ENCODE peak calls at places on chromosomes 6 and 20, in five cellular contexts. One of them, this sample, is unnamed.

GRCh38 chr6:168968228-168968627 is 285.4 kb downstream of the THBS2 start:
- DNase-seq in NB4: peak
- DNase-seq in omental fat pad: no peak
- DNase-seq in epithelial cell of esophagus: peak
- DNase-seq in OCI-LY7: peak
- DNase-seq in this sample: peak

GRCh38 chr20:37727247-37727956 is 33.6 kb downstream of the CTNNBL1 start:
- DNase-seq in NB4: peak
- DNase-seq in epithelial cell of esophagus: peak
- DNase-seq in OCI-LY7: no peak
- DNase-seq in omental fat pad: no peak
- DNase-seq in this sample: no peak

GRCh38 chr6:64034331-64034730 is 398.7 kb downstream of the PHF3 start:
- DNase-seq in epithelial cell of esophagus: no peak
- DNase-seq in NB4: no peak
- DNase-seq in omental fat pad: no peak
- DNase-seq in OCI-LY7: no peak
- DNase-seq in this sample: no peak

GRCh38 chr6:3471286-3471685 is 14.4 kb upstream of the SLC22A23 start:
- DNase-seq in epithelial cell of esophagus: no peak
- DNase-seq in omental fat pad: no peak
- DNase-seq in NB4: no peak
- DNase-seq in OCI-LY7: no peak
- DNase-seq in this sample: no peak

GRCh38 chr6:157912326-157912725 is 69.3 kb upstream of the SYNJ2 start:
- DNase-seq in OCI-LY7: no peak
- DNase-seq in epithelial cell of esophagus: peak
- DNase-seq in omental fat pad: no peak
- DNase-seq in NB4: no peak
- DNase-seq in this sample: no peak

GRCh38 chr6:155310596-155310995 is 3.7 kb downstream of the TFB1M start:
- DNase-seq in NB4: no peak
- DNase-seq in OCI-LY7: no peak
- DNase-seq in epithelial cell of esophagus: peak
- DNase-seq in omental fat pad: no peak
- DNase-seq in this sample: no peak

GRCh38 chr20:61544910-61545889 is 293.1 kb downstream of the CDH4 start:
- DNase-seq in epithelial cell of esophagus: no peak
- DNase-seq in omental fat pad: no peak
- DNase-seq in NB4: no peak
- DNase-seq in OCI-LY7: no peak
- DNase-seq in this sample: no peak

GRCh38 chr6:11362481-11363018 is 130.1 kb upstream of the NEDD9 start:
- DNase-seq in NB4: no peak
- DNase-seq in OCI-LY7: no peak
- DNase-seq in epithelial cell of esophagus: peak
- DNase-seq in omental fat pad: no peak
- DNase-seq in this sample: peak

GRCh38 chr6:133559926-133560325 is 318.8 kb downstream of the EYA4 start:
- DNase-seq in epithelial cell of esophagus: no peak
- DNase-seq in omental fat pad: no peak
- DNase-seq in OCI-LY7: no peak
- DNase-seq in NB4: no peak
- DNase-seq in this sample: no peak

GRCh38 chr6:108771421-108771820 is 76.8 kb upstream of the ARMC2 start:
- DNase-seq in NB4: no peak
- DNase-seq in epithelial cell of esophagus: no peak
- DNase-seq in omental fat pad: no peak
- DNase-seq in OCI-LY7: no peak
- DNase-seq in this sample: no peak

GRCh38 chr6:147506704-147507114 is 1.8 kb upstream of the SAMD5 start:
- DNase-seq in epithelial cell of esophagus: peak
- DNase-seq in NB4: peak
- DNase-seq in OCI-LY7: no peak
- DNase-seq in omental fat pad: peak
- DNase-seq in this sample: peak

GRCh38 chr6:4942673-4943009 is 61.2 kb downstream of the RPP40 start:
- DNase-seq in omental fat pad: no peak
- DNase-seq in NB4: no peak
- DNase-seq in OCI-LY7: no peak
- DNase-seq in epithelial cell of esophagus: no peak
- DNase-seq in this sample: no peak

GRCh38 chr6:190596-191395 is 101.5 kb upstream of the DUSP22 start:
- DNase-seq in OCI-LY7: peak
- DNase-seq in omental fat pad: no peak
- DNase-seq in NB4: peak
- DNase-seq in epithelial cell of esophagus: peak
- DNase-seq in this sample: peak

GRCh38 chr6:85449388-85449817 is 480 bp upstream of the NT5E start:
- DNase-seq in epithelial cell of esophagus: peak
- DNase-seq in NB4: no peak
- DNase-seq in OCI-LY7: no peak
- DNase-seq in omental fat pad: no peak
- DNase-seq in this sample: peak

GRCh38 chr6:102571236-102571908 is 1177.9 kb downstream of the GRIK2 start:
- DNase-seq in omental fat pad: no peak
- DNase-seq in OCI-LY7: no peak
- DNase-seq in NB4: no peak
- DNase-seq in epithelial cell of esophagus: peak
- DNase-seq in this sample: no peak

GRCh38 chr6:40543776-40544175 is 43.4 kb downstream of the LRFN2 start:
- DNase-seq in omental fat pad: no peak
- DNase-seq in epithelial cell of esophagus: peak
- DNase-seq in OCI-LY7: no peak
- DNase-seq in NB4: no peak
- DNase-seq in this sample: no peak

GRCh38 chr20:22728146-22728745 is 143.9 kb upstream of the FOXA2 start:
- DNase-seq in omental fat pad: no peak
- DNase-seq in NB4: no peak
- DNase-seq in epithelial cell of esophagus: no peak
- DNase-seq in OCI-LY7: no peak
- DNase-seq in this sample: no peak

GRCh38 chr6:143451531-143451930 is 926 bp downstream of the PEX3 start:
- DNase-seq in omental fat pad: no peak
- DNase-seq in epithelial cell of esophagus: peak
- DNase-seq in NB4: peak
- DNase-seq in OCI-LY7: no peak
- DNase-seq in this sample: no peak

GRCh38 chr6:126824226-126824625 is 294.2 kb upstream of the RSPO3 start:
- DNase-seq in NB4: no peak
- DNase-seq in OCI-LY7: no peak
- DNase-seq in epithelial cell of esophagus: no peak
- DNase-seq in omental fat pad: no peak
- DNase-seq in this sample: no peak

GRCh38 chr6:2081155-2082138 is 164.0 kb downstream of the GMDS start:
- DNase-seq in epithelial cell of esophagus: no peak
- DNase-seq in OCI-LY7: no peak
- DNase-seq in omental fat pad: no peak
- DNase-seq in NB4: peak
- DNase-seq in this sample: peak

GRCh38 chr6:81401970-81402690 is 350.4 kb downstream of the TENT5A start:
- DNase-seq in NB4: no peak
- DNase-seq in epithelial cell of esophagus: no peak
- DNase-seq in OCI-LY7: no peak
- DNase-seq in omental fat pad: no peak
- DNase-seq in this sample: no peak

GRCh38 chr20:50394569-50394968 is 115.6 kb upstream of the PTPN1 start:
- DNase-seq in omental fat pad: no peak
- DNase-seq in NB4: peak
- DNase-seq in epithelial cell of esophagus: no peak
- DNase-seq in OCI-LY7: no peak
- DNase-seq in this sample: peak

GRCh38 chr6:4906293-4906941 is 97.4 kb downstream of the RPP40 start:
- DNase-seq in NB4: no peak
- DNase-seq in omental fat pad: no peak
- DNase-seq in epithelial cell of esophagus: no peak
- DNase-seq in OCI-LY7: no peak
- DNase-seq in this sample: peak

GRCh38 chr6:116090251-116090650 is 10.4 kb upstream of the NT5DC1 start:
- DNase-seq in NB4: no peak
- DNase-seq in omental fat pad: no peak
- DNase-seq in OCI-LY7: no peak
- DNase-seq in epithelial cell of esophagus: no peak
- DNase-seq in this sample: peak

GRCh38 chr6:116088946-116089345 is 11.7 kb upstream of the NT5DC1 start:
- DNase-seq in epithelial cell of esophagus: no peak
- DNase-seq in omental fat pad: no peak
- DNase-seq in NB4: no peak
- DNase-seq in OCI-LY7: no peak
- DNase-seq in this sample: no peak

GRCh38 chr6:116084284-116084683 is 16.4 kb upstream of the NT5DC1 start:
- DNase-seq in omental fat pad: no peak
- DNase-seq in epithelial cell of esophagus: no peak
- DNase-seq in NB4: no peak
- DNase-seq in OCI-LY7: no peak
- DNase-seq in this sample: no peak

GRCh38 chr6:116083052-116083451 is 17.6 kb upstream of the NT5DC1 start:
- DNase-seq in NB4: no peak
- DNase-seq in epithelial cell of esophagus: no peak
- DNase-seq in omental fat pad: no peak
- DNase-seq in OCI-LY7: no peak
- DNase-seq in this sample: no peak

DNA sequence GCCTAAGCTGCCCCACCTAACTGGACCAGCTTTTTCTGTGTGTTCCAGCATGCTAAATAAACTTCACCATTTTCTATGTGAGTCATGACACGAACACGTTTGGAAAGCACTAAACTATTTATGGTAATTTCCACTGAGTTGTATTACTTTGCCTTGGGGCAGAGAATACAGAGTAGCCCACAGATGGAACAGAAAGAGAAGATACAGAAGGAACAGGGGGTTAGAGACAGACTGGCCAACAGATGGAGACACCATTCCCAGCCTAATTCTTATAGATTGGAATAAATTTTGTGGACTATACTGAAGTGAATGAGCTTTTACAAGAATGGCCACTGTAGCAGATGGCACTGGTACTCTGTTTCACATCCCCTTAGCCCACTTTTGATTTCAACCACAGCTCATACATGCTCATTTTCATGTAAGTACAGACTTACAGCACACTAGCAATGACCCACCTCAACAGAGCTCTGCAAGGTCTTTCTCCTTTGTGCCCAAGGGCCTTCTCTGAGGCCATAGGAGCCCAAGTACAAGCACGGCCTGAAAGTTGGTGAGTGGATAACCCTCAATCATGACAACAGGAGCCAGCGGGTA is 13.1 kb upstream of the NT5DC1 start:
- DNase-seq in NB4: no peak
- DNase-seq in omental fat pad: no peak
- DNase-seq in OCI-LY7: no peak
- DNase-seq in epithelial cell of esophagus: peak
- DNase-seq in this sample: peak
- TF ChIP-seq CTCF in NB4: no peak
- TF ChIP-seq CTCF in omental fat pad: no peak
- TF ChIP-seq CTCF in OCI-LY7: no peak
- TF ChIP-seq CTCF in epithelial cell of esophagus: no peak
- TF ChIP-seq CTCF in this sample: no peak

GRCh38 chr20:34948030-34948429 is 7.6 kb downstream of the GSS start:
- DNase-seq in OCI-LY7: no peak
- DNase-seq in epithelial cell of esophagus: peak
- DNase-seq in NB4: no peak
- DNase-seq in omental fat pad: no peak
- DNase-seq in this sample: no peak
- TF ChIP-seq CTCF in OCI-LY7: no peak
- TF ChIP-seq CTCF in epithelial cell of esophagus: no peak
- TF ChIP-seq CTCF in NB4: no peak
- TF ChIP-seq CTCF in omental fat pad: no peak
- TF ChIP-seq CTCF in this sample: no peak

GRCh38 chr6:151388997-151389639 is 2.2 kb downstream of the ZBTB2 start:
- DNase-seq in epithelial cell of esophagus: no peak
- DNase-seq in OCI-LY7: no peak
- DNase-seq in omental fat pad: no peak
- DNase-seq in NB4: no peak
- DNase-seq in this sample: peak

GRCh38 chr6:151390276-151391020 is 911 bp downstream of the ZBTB2 start:
- DNase-seq in OCI-LY7: peak
- DNase-seq in epithelial cell of esophagus: peak
- DNase-seq in omental fat pad: peak
- DNase-seq in NB4: peak
- DNase-seq in this sample: peak

GRCh38 chr6:151391471-151392428 is at the start of gene ZBTB2:
- DNase-seq in epithelial cell of esophagus: peak
- DNase-seq in omental fat pad: peak
- DNase-seq in OCI-LY7: peak
- DNase-seq in NB4: peak
- DNase-seq in this sample: peak

GRCh38 chr6:151391021-151391470 is 313 bp downstream of the ZBTB2 start:
- DNase-seq in NB4: peak
- DNase-seq in omental fat pad: peak
- DNase-seq in OCI-LY7: peak
- DNase-seq in epithelial cell of esophagus: no peak
- DNase-seq in this sample: peak

GRCh38 chr6:151389640-151390275 is 1.6 kb downstream of the ZBTB2 start:
- DNase-seq in NB4: peak
- DNase-seq in omental fat pad: peak
- DNase-seq in OCI-LY7: peak
- DNase-seq in epithelial cell of esophagus: peak
- DNase-seq in this sample: no peak
- TF ChIP-seq CTCF in NB4: no peak
- TF ChIP-seq CTCF in omental fat pad: no peak
- TF ChIP-seq CTCF in OCI-LY7: no peak
- TF ChIP-seq CTCF in epithelial cell of esophagus: no peak
- TF ChIP-seq CTCF in this sample: no peak

DNA sequence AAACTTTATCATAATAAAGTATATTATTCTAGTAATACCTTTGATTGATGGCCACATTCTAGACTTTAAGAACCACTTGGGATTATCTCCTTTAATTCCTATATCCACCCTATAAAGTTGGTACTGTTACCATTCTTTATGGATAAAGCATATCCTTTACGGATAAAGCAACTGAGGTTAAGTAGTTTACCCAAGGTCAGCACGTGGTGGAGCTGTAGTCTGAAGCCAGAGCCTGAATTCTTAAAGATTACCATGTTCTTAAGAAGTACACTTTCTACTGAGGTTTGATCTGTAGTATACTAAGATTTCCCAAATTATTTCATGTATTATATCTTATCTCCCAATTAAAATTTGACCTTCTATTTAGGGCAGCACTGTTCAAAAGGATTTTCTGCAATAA is 3.0 kb upstream of the NCOA7 start:
- DNase-seq in NB4: no peak
- DNase-seq in omental fat pad: no peak
- DNase-seq in OCI-LY7: peak
- DNase-seq in epithelial cell of esophagus: peak
- DNase-seq in this sample: peak
- TF ChIP-seq CTCF in NB4: no peak
- TF ChIP-seq CTCF in omental fat pad: no peak
- TF ChIP-seq CTCF in OCI-LY7: peak
- TF ChIP-seq CTCF in epithelial cell of esophagus: peak
- TF ChIP-seq CTCF in this sample: no peak

DNA sequence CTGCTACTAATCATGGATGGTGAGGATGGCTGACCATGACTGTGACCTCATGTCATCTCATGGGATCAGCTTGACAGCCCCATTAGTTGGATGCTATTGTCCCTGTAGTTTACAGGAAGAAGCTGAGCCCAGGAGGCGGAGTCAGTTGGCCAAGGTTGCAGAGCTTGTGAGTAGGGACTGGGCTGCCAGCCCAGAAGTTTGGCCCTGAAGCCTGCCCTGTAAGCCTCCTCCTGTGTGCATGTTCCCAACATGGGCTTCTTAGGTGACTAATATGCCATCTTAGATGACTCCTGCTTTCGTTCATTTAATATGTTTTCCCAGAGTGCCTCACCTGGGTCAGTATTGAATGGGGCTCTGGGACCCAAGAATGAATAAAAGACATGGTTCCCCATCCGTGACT is 6.9 kb downstream of the EDN3 start:
- DNase-seq in OCI-LY7: no peak
- DNase-seq in epithelial cell of esophagus: no peak
- DNase-seq in NB4: no peak
- DNase-seq in omental fat pad: no peak
- DNase-seq in this sample: no peak
- TF ChIP-seq CTCF in OCI-LY7: no peak
- TF ChIP-seq CTCF in epithelial cell of esophagus: no peak
- TF ChIP-seq CTCF in NB4: no peak
- TF ChIP-seq CTCF in omental fat pad: no peak
- TF ChIP-seq CTCF in this sample: no peak